ENCODE peak calls at places on chromosomes 6 and 20, in seven cellular contexts. S, G, M, B, I, W and C are unnamed samples.

GRCh38 chr6:164415832-164416563 is 893.4 kb downstream of the C6orf118 start:
- DNase-seq in S (no peak), G (no peak), M (no peak), B (no peak), I (no peak), W (no peak), C (no peak)

GRCh38 chr20:53550590-53551187 is 43.0 kb downstream of the ZNF217 start:
- DNase-seq in S (peak), G (no peak), M (no peak), B (no peak), I (no peak), W (no peak), C (no peak)

GRCh38 chr6:35302604-35303218 is 5.1 kb downstream of the DEF6 start:
- DNase-seq in S (no peak), G (no peak), M (no peak), B (no peak), I (peak), W (no peak), C (no peak)

GRCh38 chr6:36933102-36933501 is 21.4 kb upstream of the PI16 start:
- DNase-seq in S (no peak), G (no peak), M (no peak), B (no peak), I (peak), W (no peak), C (no peak)

GRCh38 chr20:11849270-11849920 is 68.3 kb upstream of the BTBD3 start:
- DNase-seq in S (no peak), G (peak), M (no peak), B (no peak), I (peak), W (no peak), C (peak)

GRCh38 chr6:138418118-138418742 is 14.2 kb downstream of the HEBP2 start:
- DNase-seq in S (no peak), G (no peak), M (no peak), B (no peak), I (no peak), W (no peak), C (no peak)

GRCh38 chr6:170114956-170115855 is 175.7 kb downstream of the DLL1 start:
- DNase-seq in S (no peak), G (peak), M (no peak), B (no peak), I (no peak), W (peak), C (peak)

GRCh38 chr20:7650481-7650880 is 289.8 kb downstream of the HAO1 start:
- DNase-seq in S (no peak), G (no peak), M (no peak), B (no peak), I (peak), W (no peak), C (no peak)

GRCh38 chr20:64188682-64189529 is 24.7 kb downstream of the MYT1 start:
- DNase-seq in S (peak), G (peak), M (no peak), B (no peak), I (peak), W (no peak), C (no peak)

GRCh38 chr6:19921821-19922220 is 84.7 kb downstream of the ID4 start:
- DNase-seq in S (no peak), G (no peak), M (no peak), B (no peak), I (no peak), W (no peak), C (no peak)

GRCh38 chr20:63102720-63103375 is 96.1 kb upstream of the BHLHE23 start:
- DNase-seq in S (no peak), G (peak), M (peak), B (no peak), I (peak), W (no peak), C (no peak)